ENCODE peak calls at places on chromosomes 12 and 14, in ten cellular contexts. O is bronchial epithelial cell, Y is AG04449, J is esophagus squamous epithelium, G is ovary, U is GM12864, K is GM12865, P is upper lobe of right lung, C is fibroblast of pulmonary artery, N is lower leg skin. D is an unnamed sample.

GRCh38 chr12:44235674-44236073 is 399.8 kb downstream of the TMEM117 start:
- DNase-seq in G (no peak), C (no peak), K (no peak), N (no peak), J (no peak), P (no peak), Y (no peak), U (no peak), O (no peak), D (no peak)

GRCh38 chr14:32080001-32080510 is 3.0 kb downstream of the ARHGAP5 start:
- DNase-seq in U (no peak), Y (no peak), O (no peak), N (no peak), J (no peak), G (no peak), P (no peak), K (no peak), C (no peak), D (no peak)

GRCh38 chr14:68335312-68335711 is 457.6 kb downstream of the ZFP36L1 start:
- DNase-seq in N (no peak), G (no peak), P (no peak), J (no peak), U (no peak), O (no peak), C (no peak), K (peak; percentile 54), Y (no peak), D (no peak)

GRCh38 chr12:12975322-12976077 is 23.5 kb upstream of the GPRC5D start:
- DNase-seq in U (no peak), J (no peak), O (peak; percentile 48), G (no peak), P (no peak), Y (no peak), K (peak; percentile 56), C (peak; percentile 59), N (no peak), D (no peak)

GRCh38 chr12:62190921-62191746 is 69.1 kb upstream of the USP15 start:
- DNase-seq in C (no peak), N (no peak), K (no peak), O (no peak), P (peak; percentile 62), J (no peak), G (peak; percentile 26), U (no peak), Y (no peak), D (no peak)

GRCh38 chr12:130981156-130981789 is 27.6 kb downstream of the ADGRD1 start:
- DNase-seq in G (no peak), P (peak; percentile 33), K (no peak), U (no peak), Y (no peak), C (no peak), N (no peak), J (no peak), O (no peak), D (no peak)

GRCh38 chr12:85866929-85867776 is 6.9 kb upstream of the NTS start:
- DNase-seq in C (peak; percentile 85), Y (peak; percentile 10), U (no peak), J (no peak), P (no peak), G (no peak), N (no peak), K (peak; percentile 58), O (peak; percentile 71), D (peak; percentile 11)

GRCh38 chr14:69048456-69048855 is 69.4 kb upstream of the ACTN1 start:
- DNase-seq in G (peak; percentile 56), J (no peak), N (no peak), C (no peak), U (no peak), P (no peak), Y (no peak), O (no peak), K (peak; percentile 34), D (no peak)

GRCh38 chr12:56206373-56207166 is 15.2 kb downstream of the RNF41 start:
- DNase-seq in Y (no peak), O (peak; percentile 59), C (peak; percentile 71), K (peak; percentile 62), P (no peak), J (no peak), U (no peak), G (peak; percentile 43), N (no peak), D (no peak)

GRCh38 chr12:19849208-19849607 is 409.9 kb downstream of the AEBP2 start:
- DNase-seq in U (no peak), P (no peak), Y (no peak), O (no peak), C (no peak), K (no peak), G (no peak), J (no peak), N (no peak), D (no peak)

GRCh38 chr12:50401383-50402155 is 884 bp downstream of the LARP4 start:
- DNase-seq in G (no peak), U (no peak), P (no peak), O (peak; percentile 36), K (peak; percentile 52), N (peak; percentile 51), Y (no peak), C (peak; percentile 85), J (no peak), D (no peak)

GRCh38 chr14:99744199-99744872 is 48.9 kb upstream of the EML1 start:
- DNase-seq in Y (no peak), N (no peak), P (no peak), K (no peak), O (peak; percentile 51), G (no peak), J (no peak), U (no peak), C (peak; percentile 45), D (no peak)

GRCh38 chr12:111085100-111085499 is 164.7 kb upstream of the MYL2 start:
- DNase-seq in G (no peak), C (no peak), P (peak; percentile 18), K (no peak), U (no peak), Y (no peak), J (no peak), O (no peak), N (no peak), D (no peak)

GRCh38 chr12:100484178-100484886 is 10.7 kb downstream of the NR1H4 start:
- DNase-seq in K (no peak), O (no peak), U (no peak), N (no peak), Y (no peak), C (peak; percentile 25), P (no peak), J (no peak), G (no peak), D (no peak)

GRCh38 chr12:54028324-54029201 is at the start of gene HOXC6:
- DNase-seq in C (no peak), Y (no peak), O (no peak), G (peak; percentile 69), U (no peak), J (no peak), P (no peak), K (no peak), N (no peak), D (no peak)

GRCh38 chr12:4301932-4302501 is 19.0 kb upstream of the TIGAR start:
- DNase-seq in Y (no peak), C (no peak), O (no peak), P (no peak), K (no peak), U (no peak), J (no peak), N (no peak), G (no peak), D (no peak)
- TF ChIP-seq CTCF in Y (no peak), C (no peak), O (no peak), P (no peak), K (no peak), U (no peak), J (no peak), N (no peak), G (no peak), D (no peak)

GRCh38 chr14:74347795-74348100 is 523 bp upstream of the VRTN start:
- DNase-seq in G (no peak), C (no peak), P (peak; percentile 25), Y (no peak), O (no peak), N (no peak), J (no peak), U (no peak), K (no peak), D (no peak)
- H3K4me3 ChIP-seq in G (no peak overlapping the region), C (no peak overlapping the region), P (no peak overlapping the region), Y (no peak overlapping the region), O (no peak overlapping the region), N (no peak overlapping the region), J (no peak overlapping the region), U (no peak overlapping the region), K (no peak overlapping the region), D (no peak overlapping the region)

GRCh38 chr12:121799175-121799841 is 4.5 kb upstream of the SETD1B start:
- DNase-seq in P (peak; percentile 84), N (peak; percentile 82), O (peak; percentile 76), K (peak; percentile 84), Y (peak; percentile 61), J (no peak), G (no peak), C (peak; percentile 82), U (no peak), D (no peak)
- TF ChIP-seq CTCF in P (peak; percentile 13), N (no peak), O (peak; percentile 28), K (peak; percentile 9), Y (no peak), J (peak; percentile 8), G (no peak), C (no peak), U (peak; percentile 7), D (no peak)

GRCh38 chr14:105085766-105086165 is 20.5 kb upstream of the GPR132 start:
- DNase-seq in O (no peak), C (no peak), P (peak; percentile 61), K (no peak), J (no peak), Y (no peak), G (no peak), N (no peak), U (no peak), D (no peak)

GRCh38 chr14:105087308-105087962 is 22.2 kb upstream of the GPR132 start:
- DNase-seq in J (no peak), U (no peak), O (peak; percentile 80), P (peak; percentile 78), N (no peak), K (no peak), Y (no peak), G (peak; percentile 72), C (peak; percentile 42), D (no peak)

GRCh38 chr14:105084741-105085571 is 19.7 kb upstream of the GPR132 start:
- DNase-seq in J (no peak), P (peak; percentile 56), Y (no peak), U (no peak), O (no peak), C (no peak), K (no peak), N (no peak), G (no peak), D (no peak)

GRCh38 chr14:105087963-105088811 is 23.0 kb upstream of the GPR132 start:
- DNase-seq in J (no peak), O (peak; percentile 39), Y (no peak), G (peak; percentile 74), N (no peak), C (peak; percentile 61), U (no peak), K (no peak), P (peak; percentile 84), D (no peak)

DNA sequence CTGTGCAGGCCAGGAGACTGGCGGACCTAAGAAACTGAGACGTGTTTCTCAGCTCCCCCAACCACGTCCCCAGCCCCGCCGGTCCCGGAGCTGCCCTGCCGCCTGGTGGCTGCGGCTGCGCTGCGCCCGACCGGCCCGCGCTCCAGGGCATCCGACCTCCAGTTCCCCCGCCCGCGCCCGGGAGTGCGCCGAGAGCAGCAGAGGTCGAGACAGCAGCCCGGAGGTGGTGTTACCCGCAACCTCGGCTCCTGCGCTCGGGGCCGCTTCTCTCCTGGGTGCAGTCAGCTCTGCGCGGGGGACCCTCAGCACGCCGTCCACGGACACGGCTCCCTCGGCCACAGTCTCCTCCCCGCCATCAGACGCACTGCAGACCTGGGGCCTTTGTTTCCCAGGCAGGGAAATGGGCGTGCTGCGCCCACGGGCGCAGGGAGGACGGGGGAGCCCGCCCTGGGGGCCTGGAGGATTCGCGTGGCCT is 21.6 kb upstream of the GPR132 start:
- DNase-seq in J (no peak), N (no peak), Y (no peak), G (peak; percentile 63), P (peak; percentile 92), K (peak; percentile 92), C (peak; percentile 65), U (no peak), O (peak; percentile 57), D (no peak)
- H3K4me3 ChIP-seq in J (peak overlapping the region; percentile 65), N (peak overlapping the region; percentile 14), Y (peak overlapping the region; percentile 67), G (peak overlapping the region; percentile 37), P (peak overlapping the region; percentile 58), K (peak overlapping the region; percentile 66), C (peak overlapping the region; percentile 52), U (peak overlapping the region; percentile 62), O (peak overlapping the region; percentile 54), D (peak overlapping the region; percentile 42)